ENCODE peak calls at places on chromosomes 7 and 10, in seven cellular contexts. E, P, K, D, Z, I and M are unnamed samples.
A peak's percentile ranks its signal among the peaks of the same experiment; 100 is the strongest.

GRCh38 chr10:47311900-47312662 is 10.2 kb upstream of the GDF2 start:
- DNase-seq in E (peak; percentile 86), D (peak; percentile 78), I (peak; percentile 87), P (peak; percentile 85), K (peak; percentile 78), Z (peak; percentile 83), M (peak; percentile 79)

GRCh38 chr7:43568529-43568928 is 14.4 kb upstream of the STK17A start:
- DNase-seq in Z (no peak), I (no peak), P (no peak), E (no peak), D (peak; percentile 23), K (peak; percentile 40), M (peak; percentile 66)

GRCh38 chr10:82680688-82681087 is 805.7 kb downstream of the NRG3 start:
- DNase-seq in Z (no peak), E (no peak), D (no peak), I (no peak), K (no peak), P (no peak), M (no peak)

GRCh38 chr7:79317728-79318127 is 135.7 kb downstream of the MAGI2 start:
- DNase-seq in D (peak; percentile 77), E (peak; percentile 7), P (no peak), I (no peak), K (peak; percentile 82), Z (no peak), M (peak; percentile 90)

GRCh38 chr10:73094249-73094850 is 2.3 kb downstream of the P4HA1 start:
- DNase-seq in E (no peak), I (no peak), P (no peak), D (peak; percentile 29), K (peak; percentile 45), Z (no peak), M (peak; percentile 42)

GRCh38 chr10:79372871-79373270 is 25.6 kb downstream of the PPIF start:
- DNase-seq in E (peak; percentile 1), I (no peak), P (no peak), K (no peak), Z (no peak), D (no peak), M (no peak)

GRCh38 chr7:105837765-105838241 is 38.6 kb downstream of the ATXN7L1 start:
- DNase-seq in D (no peak), I (no peak), P (no peak), K (no peak), E (no peak), Z (no peak), M (no peak)

GRCh38 chr10:22682237-22683192 is 31.9 kb downstream of the PIP4K2A start:
- DNase-seq in D (peak; percentile 66), K (peak; percentile 66), I (no peak), Z (no peak), E (peak; percentile 13), P (no peak), M (peak; percentile 77)

GRCh38 chr7:115097175-115097671 is 175.3 kb downstream of the MDFIC start:
- DNase-seq in E (no peak), I (no peak), D (peak; percentile 61), P (no peak), K (peak; percentile 47), Z (no peak), M (peak; percentile 87)

GRCh38 chr7:118368958-118369357 is 144.5 kb downstream of the ANKRD7 start:
- DNase-seq in D (no peak), E (no peak), I (no peak), P (no peak), K (no peak), Z (no peak), M (no peak)
- TF ChIP-seq CTCF in D (no peak), E (no peak), I (no peak), P (no peak), K (no peak), Z (no peak), M (no peak)

GRCh38 chr10:64731016-64731415 is 1209.8 kb downstream of the REEP3 start:
- DNase-seq in Z (no peak), I (no peak), P (no peak), E (no peak), K (no peak), D (no peak), M (no peak)

GRCh38 chr10:64732372-64732715 is 1211.1 kb downstream of the REEP3 start:
- DNase-seq in P (no peak), K (no peak), D (no peak), Z (no peak), I (no peak), E (peak; percentile 30), M (no peak)

GRCh38 chr10:64738462-64738861 is 1217.3 kb downstream of the REEP3 start:
- DNase-seq in E (no peak), P (no peak), K (no peak), Z (no peak), I (no peak), D (no peak), M (no peak)

GRCh38 chr10:64733980-64734379 is 1212.8 kb downstream of the REEP3 start:
- DNase-seq in I (peak; percentile 28), E (peak; percentile 44), D (peak; percentile 11), K (no peak), Z (no peak), P (peak; percentile 5), M (peak; percentile 41)
- TF ChIP-seq CTCF in I (no peak), E (peak; percentile 39), D (peak; percentile 24), K (no peak), Z (no peak), P (peak; percentile 57), M (peak; percentile 45)

GRCh38 chr10:84076540-84077195 is 62.6 kb upstream of the GHITM start:
- DNase-seq in Z (no peak), P (peak; percentile 17), I (no peak), D (peak; percentile 75), K (peak; percentile 36), E (peak; percentile 59), M (peak; percentile 39)
- TF ChIP-seq CTCF in Z (no peak), P (peak; percentile 30), I (no peak), D (peak; percentile 23), K (peak; percentile 45), E (peak; percentile 62), M (peak; percentile 46)

GRCh38 chr7:585873-586272 is 66.2 kb upstream of the PDGFA start:
- DNase-seq in D (no peak), Z (no peak), I (no peak), P (no peak), E (no peak), K (no peak), M (no peak)

GRCh38 chr7:586494-586893 is 66.8 kb upstream of the PDGFA start:
- DNase-seq in D (no peak), K (no peak), I (no peak), E (no peak), Z (no peak), P (no peak), M (no peak)

GRCh38 chr7:584820-585219 is 65.2 kb upstream of the PDGFA start:
- DNase-seq in Z (no peak), D (no peak), E (no peak), P (no peak), K (no peak), I (no peak), M (no peak)

GRCh38 chr7:584122-584465 is 64.4 kb upstream of the PDGFA start:
- DNase-seq in K (no peak), P (no peak), Z (no peak), D (no peak), E (no peak), I (peak; percentile 39), M (no peak)

DNA sequence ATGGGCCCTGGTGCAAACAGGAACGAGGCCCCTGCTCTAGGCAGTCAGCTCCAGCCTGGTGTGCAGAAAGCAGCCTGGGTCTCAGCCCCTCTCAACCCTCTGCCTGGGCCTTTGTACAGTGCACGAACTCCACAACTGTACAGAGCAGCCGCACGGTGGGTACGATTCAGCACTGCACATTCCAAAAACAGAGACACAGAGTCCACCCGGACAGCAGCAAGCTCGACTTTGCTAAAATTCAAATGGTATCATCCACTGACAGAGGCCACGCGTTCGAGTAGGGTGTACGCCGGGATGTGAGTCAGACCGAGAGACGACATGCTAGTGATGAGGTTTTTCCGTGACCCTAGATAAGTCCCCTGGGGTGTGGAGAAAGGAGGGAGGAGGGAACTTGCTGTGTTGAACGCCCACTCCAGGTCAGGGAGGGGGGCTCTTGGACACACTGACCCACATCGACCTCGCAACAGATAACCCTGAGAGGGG is 65.6 kb upstream of the PDGFA start:
- DNase-seq in K (no peak), I (no peak), D (peak; percentile 42), P (no peak), Z (no peak), E (no peak), M (peak; percentile 58)
- TF ChIP-seq CTCF in K (no peak), I (no peak), D (no peak), P (no peak), Z (no peak), E (no peak), M (no peak)

DNA sequence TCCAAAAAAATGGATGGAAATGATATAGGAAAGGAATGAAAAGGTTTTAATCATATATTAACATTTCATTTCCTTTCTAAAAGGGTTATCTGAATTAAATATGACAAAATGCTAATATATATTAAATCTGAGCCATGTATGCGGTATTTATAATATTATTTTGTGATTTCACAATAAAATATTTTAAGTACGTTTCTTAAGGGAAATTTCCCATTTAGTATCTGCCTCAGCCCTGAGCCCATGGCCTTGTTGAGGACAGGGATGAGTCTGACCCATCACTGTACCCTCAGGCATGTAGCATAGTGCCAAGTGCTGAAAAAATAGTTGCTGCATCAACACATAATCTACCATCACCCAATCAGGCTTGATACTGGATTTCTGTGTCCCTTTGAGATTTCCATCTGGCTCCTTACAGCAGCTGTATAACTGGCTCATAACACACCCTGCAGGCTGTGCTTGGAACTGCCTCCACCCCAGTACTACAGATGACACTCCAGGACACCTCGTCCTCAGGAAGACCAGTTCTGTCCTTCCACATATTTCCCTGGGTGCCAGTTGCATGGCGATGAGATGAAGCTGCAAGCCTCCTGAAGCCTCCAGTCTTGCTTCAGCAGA is 59.4 kb upstream of the ASAH2 start:
- DNase-seq in I (no peak), K (no peak), D (no peak), Z (no peak), E (peak; percentile 43), P (no peak), M (peak; percentile 17)
- TF ChIP-seq CTCF in I (no peak), K (peak; percentile 52), D (peak; percentile 61), Z (no peak), E (peak; percentile 54), P (peak; percentile 57), M (peak; percentile 52)